ENCODE peak calls at places on chromosomes 5 and 9, in ten cellular contexts. One of them, this sample, is unnamed.

GRCh38 chr5:73591102-73591695 is 25.7 kb downstream of the UTP15 start:
- DNase-seq in AG04450: peak; percentile 78
- DNase-seq in prostate gland: peak; percentile 82
- DNase-seq in cardiac muscle cell: peak; percentile 79
- DNase-seq in IMR-90: peak; percentile 90
- DNase-seq in progenitor cell of endocrine pancreas: peak; percentile 44
- DNase-seq in kidney epithelial cell: peak; percentile 56
- DNase-seq in GM13976: peak; percentile 36
- DNase-seq in ascending aorta: no peak
- DNase-seq in fibroblast of lung: peak; percentile 93
- DNase-seq in this sample: no peak

GRCh38 chr5:77076961-77077820 is 9.9 kb downstream of the ZBED3 start:
- DNase-seq in prostate gland: peak; percentile 24
- DNase-seq in cardiac muscle cell: peak; percentile 82
- DNase-seq in ascending aorta: no peak
- DNase-seq in fibroblast of lung: peak; percentile 59
- DNase-seq in progenitor cell of endocrine pancreas: peak; percentile 68
- DNase-seq in AG04450: peak; percentile 11
- DNase-seq in IMR-90: peak; percentile 58
- DNase-seq in kidney epithelial cell: no peak
- DNase-seq in GM13976: peak; percentile 90
- DNase-seq in this sample: peak; percentile 42

GRCh38 chr5:151312749-151313324 is 9.3 kb upstream of the SLC36A3 start:
- DNase-seq in IMR-90: no peak
- DNase-seq in GM13976: no peak
- DNase-seq in kidney epithelial cell: no peak
- DNase-seq in ascending aorta: no peak
- DNase-seq in progenitor cell of endocrine pancreas: no peak
- DNase-seq in fibroblast of lung: no peak
- DNase-seq in cardiac muscle cell: no peak
- DNase-seq in prostate gland: no peak
- DNase-seq in AG04450: no peak
- DNase-seq in this sample: no peak

GRCh38 chr5:142684508-142685031 is 1.3 kb downstream of the FGF1 start:
- DNase-seq in GM13976: no peak
- DNase-seq in progenitor cell of endocrine pancreas: no peak
- DNase-seq in cardiac muscle cell: no peak
- DNase-seq in fibroblast of lung: no peak
- DNase-seq in ascending aorta: no peak
- DNase-seq in kidney epithelial cell: no peak
- DNase-seq in prostate gland: no peak
- DNase-seq in AG04450: no peak
- DNase-seq in IMR-90: peak; percentile 33
- DNase-seq in this sample: no peak

GRCh38 chr9:129235931-129236331 is 57.9 kb upstream of the IER5L start:
- DNase-seq in IMR-90: no peak
- DNase-seq in fibroblast of lung: no peak
- DNase-seq in kidney epithelial cell: no peak
- DNase-seq in prostate gland: no peak
- DNase-seq in AG04450: no peak
- DNase-seq in GM13976: no peak
- DNase-seq in ascending aorta: no peak
- DNase-seq in cardiac muscle cell: no peak
- DNase-seq in progenitor cell of endocrine pancreas: no peak
- DNase-seq in this sample: peak; percentile 40

GRCh38 chr9:106621299-106621920 is 241.6 kb upstream of the ZNF462 start:
- DNase-seq in IMR-90: no peak
- DNase-seq in AG04450: no peak
- DNase-seq in fibroblast of lung: peak; percentile 31
- DNase-seq in cardiac muscle cell: peak; percentile 7
- DNase-seq in GM13976: no peak
- DNase-seq in kidney epithelial cell: no peak
- DNase-seq in ascending aorta: no peak
- DNase-seq in prostate gland: no peak
- DNase-seq in progenitor cell of endocrine pancreas: no peak
- DNase-seq in this sample: no peak

GRCh38 chr9:89278551-89278950 is 32.4 kb upstream of the CKS2 start:
- DNase-seq in cardiac muscle cell: no peak
- DNase-seq in ascending aorta: no peak
- DNase-seq in IMR-90: peak; percentile 10
- DNase-seq in fibroblast of lung: peak; percentile 12
- DNase-seq in prostate gland: no peak
- DNase-seq in kidney epithelial cell: no peak
- DNase-seq in GM13976: no peak
- DNase-seq in AG04450: no peak
- DNase-seq in progenitor cell of endocrine pancreas: no peak
- DNase-seq in this sample: no peak

GRCh38 chr9:134970719-134971118 is 53.0 kb upstream of the FCN1 start:
- DNase-seq in IMR-90: no peak
- DNase-seq in kidney epithelial cell: no peak
- DNase-seq in fibroblast of lung: no peak
- DNase-seq in AG04450: no peak
- DNase-seq in progenitor cell of endocrine pancreas: no peak
- DNase-seq in cardiac muscle cell: no peak
- DNase-seq in ascending aorta: no peak
- DNase-seq in GM13976: no peak
- DNase-seq in prostate gland: no peak
- DNase-seq in this sample: no peak

GRCh38 chr5:129631946-129632345 is 115.9 kb upstream of the MINAR2 start:
- DNase-seq in GM13976: no peak
- DNase-seq in ascending aorta: no peak
- DNase-seq in progenitor cell of endocrine pancreas: no peak
- DNase-seq in AG04450: no peak
- DNase-seq in cardiac muscle cell: no peak
- DNase-seq in IMR-90: no peak
- DNase-seq in fibroblast of lung: peak; percentile 2
- DNase-seq in prostate gland: no peak
- DNase-seq in kidney epithelial cell: no peak
- DNase-seq in this sample: no peak

GRCh38 chr5:170151105-170151831 is 45.6 kb downstream of the FOXI1 start:
- DNase-seq in cardiac muscle cell: peak; percentile 80
- DNase-seq in AG04450: no peak
- DNase-seq in kidney epithelial cell: peak; percentile 65
- DNase-seq in fibroblast of lung: peak; percentile 21
- DNase-seq in GM13976: peak; percentile 68
- DNase-seq in ascending aorta: no peak
- DNase-seq in prostate gland: peak; percentile 78
- DNase-seq in progenitor cell of endocrine pancreas: peak; percentile 17
- DNase-seq in IMR-90: peak; percentile 44
- DNase-seq in this sample: no peak

GRCh38 chr9:37801959-37802711 is 1.5 kb downstream of the DCAF10 start:
- DNase-seq in IMR-90: no peak
- DNase-seq in ascending aorta: no peak
- DNase-seq in kidney epithelial cell: no peak
- DNase-seq in AG04450: no peak
- DNase-seq in prostate gland: no peak
- DNase-seq in cardiac muscle cell: no peak
- DNase-seq in fibroblast of lung: no peak
- DNase-seq in GM13976: no peak
- DNase-seq in progenitor cell of endocrine pancreas: no peak
- DNase-seq in this sample: no peak

GRCh38 chr5:38940230-38940858 is 94.5 kb downstream of the OSMR start:
- DNase-seq in ascending aorta: no peak
- DNase-seq in IMR-90: no peak
- DNase-seq in prostate gland: no peak
- DNase-seq in fibroblast of lung: no peak
- DNase-seq in AG04450: no peak
- DNase-seq in progenitor cell of endocrine pancreas: no peak
- DNase-seq in GM13976: no peak
- DNase-seq in kidney epithelial cell: no peak
- DNase-seq in cardiac muscle cell: no peak
- DNase-seq in this sample: no peak

This sample was measured in T-helper 17 cell.